ENCODE peak calls at places on chromosome 4, in eight cellular contexts. M is RWPE1; W is HFFc6; G is HEK293T; V is SJSA1; T is activated T-cell treated with anti-CD3 and anti-CD28 coated beads for 48 hours; S is psoas muscle; R is stimulated activated CD4-positive, alpha-beta T cell treated with anti-CD3 and anti-CD28 coated beads, Interleukin-1b, Interleukin-23, amount 100 ng/mL, for 24 hours. H is an unnamed sample.

GRCh38 chr4:131113704-131114103 is 2017.8 kb downstream of the C4orf33 start:
- DNase-seq in M (no peak), W (no peak), G (no peak), V (no peak), T (no peak), S (no peak), R (no peak), H (no peak)

GRCh38 chr4:153988446-153988845 is 199.6 kb upstream of the SFRP2 start:
- DNase-seq in M (no peak), W (peak; percentile 20), G (no peak), V (no peak), T (no peak), S (no peak), R (no peak), H (no peak)

GRCh38 chr4:23959401-23960148 is 69.7 kb upstream of the PPARGC1A start:
- DNase-seq in M (no peak), W (no peak), G (no peak), V (no peak), T (no peak), S (no peak), R (no peak), H (no peak)

GRCh38 chr4:2937986-2938385 is 25.2 kb downstream of the NOP14 start:
- DNase-seq in M (no peak), W (no peak), G (no peak), V (no peak), T (no peak), S (peak; percentile 15), R (no peak), H (no peak)

GRCh38 chr4:57270350-57270749 is 160.2 kb upstream of the IGFBP7 start:
- DNase-seq in M (no peak), W (no peak), G (no peak), V (no peak), T (no peak), S (peak; percentile 44), R (no peak), H (no peak)

GRCh38 chr4:166991162-166991561 is 243.1 kb downstream of the SPOCK3 start:
- DNase-seq in M (no peak), W (no peak), G (no peak), V (no peak), T (no peak), S (no peak), R (no peak), H (no peak)

GRCh38 chr4:38145033-38145673 is 185.0 kb downstream of the PTTG2 start:
- DNase-seq in M (no peak), W (no peak), G (no peak), V (no peak), T (no peak), S (no peak), R (no peak), H (no peak)

GRCh38 chr4:30943356-30943755 is 223.2 kb downstream of the PCDH7 start:
- DNase-seq in M (no peak), W (no peak), G (no peak), V (no peak), T (no peak), S (no peak), R (no peak), H (no peak)

GRCh38 chr4:158789853-158790252 is 21.0 kb downstream of the FNIP2 start:
- DNase-seq in M (no peak), W (no peak), G (no peak), V (no peak), T (no peak), S (no peak), R (no peak), H (no peak)

GRCh38 chr4:20565075-20565721 is 135.1 kb upstream of the PACRGL start:
- DNase-seq in M (no peak), W (no peak), G (no peak), V (no peak), T (no peak), S (no peak), R (no peak), H (no peak)

GRCh38 chr4:177480796-177481195 is 38.6 kb upstream of the AGA start:
- DNase-seq in M (no peak), W (peak; percentile 83), G (no peak), V (no peak), T (no peak), S (no peak), R (no peak), H (no peak)

GRCh38 chr4:4226606-4227438 is at the start of gene OTOP1:
- DNase-seq in M (no peak), W (no peak), G (no peak), V (no peak), T (no peak), S (no peak), R (no peak), H (no peak)

GRCh38 chr4:129355529-129355928 is 259.6 kb downstream of the C4orf33 start:
- DNase-seq in M (no peak), W (no peak), G (no peak), V (no peak), T (no peak), S (no peak), R (no peak), H (no peak)

GRCh38 chr4:2042207-2042946 is 16.8 kb upstream of the NAT8L start:
- DNase-seq in M (no peak), W (no peak), G (peak; percentile 49), V (no peak), T (no peak), S (no peak), R (no peak), H (peak; percentile 35)

GRCh38 chr4:183289688-183290087 is 30.4 kb downstream of the CLDN22 start:
- DNase-seq in M (peak; percentile 23), W (no peak), G (peak; percentile 10), V (no peak), T (no peak), S (no peak), R (no peak), H (no peak)

GRCh38 chr4:183966371-183966770 is 61.3 kb downstream of the STOX2 start:
- DNase-seq in M (no peak), W (no peak), G (no peak), V (no peak), T (no peak), S (no peak), R (no peak), H (no peak)

GRCh38 chr4:82515705-82516104 is 46.1 kb downstream of the TMEM150C start:
- DNase-seq in M (no peak), W (peak; percentile 45), G (no peak), V (peak; percentile 58), T (no peak), S (no peak), R (no peak), H (no peak)

GRCh38 chr4:79467246-79467932 is 59.4 kb upstream of the GK2 start:
- DNase-seq in M (no peak), W (no peak), G (no peak), V (no peak), T (no peak), S (no peak), R (no peak), H (no peak)

GRCh38 chr4:41512604-41513003 is 25.4 kb upstream of the LIMCH1 start:
- DNase-seq in M (no peak), W (no peak), G (no peak), V (no peak), T (no peak), S (no peak), R (no peak), H (no peak)

GRCh38 chr4:140903522-140903928 is 147.3 kb upstream of the TBC1D9 start:
- DNase-seq in M (no peak), W (no peak), G (no peak), V (no peak), T (no peak), S (no peak), R (no peak), H (no peak)

GRCh38 chr4:53608649-53609048 is 17.4 kb upstream of the LNX1 start:
- DNase-seq in M (no peak), W (no peak), G (no peak), V (no peak), T (no peak), S (no peak), R (no peak), H (no peak)

H was measured in mucosa of descending colon.